ENCODE peak calls at places on chromosomes 11 and 22, in five cellular contexts. X is WTC11, R is testis, M is GM12865, Y is lower leg skin. D is an unnamed sample.

GRCh38 chr11:88246680-88247079 is 71.4 kb upstream of the RAB38 start:
- DNase-seq in R (peak; percentile 44), M (no peak), X (no peak), Y (no peak), D (no peak)

GRCh38 chr22:36253523-36254490 is 874 bp downstream of the APOL1 start:
- DNase-seq in R (peak; percentile 52), M (no peak), Y (no peak), X (no peak), D (no peak)

GRCh38 chr22:29312218-29313125 is 3.0 kb downstream of the RASL10A start:
- DNase-seq in Y (peak; percentile 83), M (no peak), R (no peak), X (no peak), D (peak; percentile 45)

GRCh38 chr11:30143098-30143705 is 87.6 kb upstream of the FSHB start:
- DNase-seq in Y (no peak), X (no peak), M (peak; percentile 43), R (no peak), D (peak; percentile 30)

GRCh38 chr11:44634401-44635281 is 69.2 kb downstream of the CD82 start:
- DNase-seq in M (no peak), Y (peak; percentile 90), X (peak; percentile 80), R (peak; percentile 88), D (peak; percentile 2)

GRCh38 chr11:88651556-88651955 is 314.0 kb upstream of the CTSC start:
- DNase-seq in M (no peak), Y (no peak), X (no peak), R (no peak), D (no peak)

GRCh38 chr11:129856036-129856435 is 39.3 kb downstream of the NFRKB start:
- DNase-seq in Y (peak; percentile 63), M (no peak), X (no peak), R (no peak), D (no peak)

GRCh38 chr11:63804259-63804658 is 9.0 kb upstream of the SPINDOC start:
- DNase-seq in X (no peak), R (no peak), Y (no peak), M (no peak), D (no peak)

GRCh38 chr11:112837162-112837826 is 123.9 kb upstream of the NCAM1 start:
- DNase-seq in R (peak; percentile 43), Y (no peak), M (peak; percentile 8), X (no peak), D (no peak)

GRCh38 chr11:71154406-71154805 is 98.0 kb downstream of the SHANK2 start:
- DNase-seq in R (no peak), M (no peak), Y (peak; percentile 61), X (no peak), D (no peak)

GRCh38 chr11:46917109-46918086 is 952 bp downstream of the LRP4 start:
- DNase-seq in Y (no peak), X (no peak), R (no peak), M (no peak), D (peak; percentile 54)

GRCh38 chr22:32339190-32340012 is 18.3 kb upstream of the RFPL3 start:
- DNase-seq in R (peak; percentile 8), Y (peak; percentile 60), X (no peak), M (no peak), D (no peak)

GRCh38 chr11:124075841-124076571 is 34.9 kb upstream of the OR10G7 start:
- DNase-seq in M (peak; percentile 52), X (peak; percentile 26), Y (no peak), R (peak; percentile 78), D (peak; percentile 27)

GRCh38 chr11:68345776-68346728 is 33.7 kb downstream of the LRP5 start:
- DNase-seq in R (no peak), Y (peak; percentile 92), X (no peak), M (no peak), D (no peak)

GRCh38 chr22:49966716-49967332 is 6.3 kb downstream of the PIM3 start:
- DNase-seq in R (peak; percentile 42), M (no peak), Y (peak; percentile 92), X (peak; percentile 13), D (no peak)

GRCh38 chr11:106133529-106133928 is 56.1 kb downstream of the AASDHPPT start:
- DNase-seq in X (no peak), R (no peak), M (peak; percentile 8), Y (no peak), D (peak; percentile 11)

GRCh38 chr22:45726081-45726480 is 54.4 kb downstream of the ATXN10 start:
- DNase-seq in R (no peak), Y (no peak), M (no peak), X (no peak), D (no peak)

GRCh38 chr11:27437824-27438594 is 34.6 kb downstream of the LGR4 start:
- DNase-seq in R (no peak), Y (no peak), X (no peak), M (no peak), D (no peak)

GRCh38 chr11:120180571-120181445 is 30.0 kb upstream of the OAF start:
- DNase-seq in R (peak; percentile 8), M (no peak), X (no peak), Y (peak; percentile 83), D (no peak)

GRCh38 chr11:115941481-115941993 is 437.3 kb upstream of the CADM1 start:
- DNase-seq in M (peak; percentile 66), R (peak; percentile 27), Y (no peak), X (no peak), D (no peak)

GRCh38 chr22:35631597-35631996 is 14.5 kb upstream of the MB start:
- DNase-seq in Y (no peak), M (peak; percentile 69), X (peak; percentile 81), R (peak; percentile 59), D (peak; percentile 39)

GRCh38 chr11:405323-405975 is 9.3 kb downstream of the SIGIRR start:
- DNase-seq in X (peak; percentile 30), M (no peak), Y (no peak), R (peak; percentile 51), D (no peak)

GRCh38 chr11:27281276-27281675 is 81.7 kb downstream of the CCDC34 start:
- DNase-seq in M (no peak), Y (no peak), X (no peak), R (no peak), D (no peak)

GRCh38 chr11:59582006-59582405 is 33.6 kb downstream of the OSBP start:
- DNase-seq in R (no peak), Y (no peak), X (no peak), M (no peak), D (no peak)

GRCh38 chr22:25637032-25637431 is 72.6 kb downstream of the GRK3 start:
- DNase-seq in M (no peak), X (no peak), R (no peak), Y (no peak), D (no peak)

GRCh38 chr11:110599207-110599606 is 113.0 kb downstream of the ARHGAP20 start:
- DNase-seq in Y (no peak), X (no peak), M (no peak), R (no peak), D (no peak)
- TF ChIP-seq CTCF in Y (no peak), X (no peak), M (no peak), R (no peak), D (no peak)

GRCh38 chr22:26643368-26644100 is 13.9 kb upstream of the MIAT start:
- DNase-seq in M (no peak), Y (no peak), X (no peak), R (no peak), D (no peak)

GRCh38 chr22:26648011-26648497 is 9.3 kb upstream of the MIAT start:
- DNase-seq in R (no peak), M (peak; percentile 24), X (peak; percentile 72), Y (no peak), D (no peak)

GRCh38 chr22:26646158-26646557 is 11.2 kb upstream of the MIAT start:
- DNase-seq in X (no peak), R (no peak), M (no peak), Y (no peak), D (no peak)

DNA sequence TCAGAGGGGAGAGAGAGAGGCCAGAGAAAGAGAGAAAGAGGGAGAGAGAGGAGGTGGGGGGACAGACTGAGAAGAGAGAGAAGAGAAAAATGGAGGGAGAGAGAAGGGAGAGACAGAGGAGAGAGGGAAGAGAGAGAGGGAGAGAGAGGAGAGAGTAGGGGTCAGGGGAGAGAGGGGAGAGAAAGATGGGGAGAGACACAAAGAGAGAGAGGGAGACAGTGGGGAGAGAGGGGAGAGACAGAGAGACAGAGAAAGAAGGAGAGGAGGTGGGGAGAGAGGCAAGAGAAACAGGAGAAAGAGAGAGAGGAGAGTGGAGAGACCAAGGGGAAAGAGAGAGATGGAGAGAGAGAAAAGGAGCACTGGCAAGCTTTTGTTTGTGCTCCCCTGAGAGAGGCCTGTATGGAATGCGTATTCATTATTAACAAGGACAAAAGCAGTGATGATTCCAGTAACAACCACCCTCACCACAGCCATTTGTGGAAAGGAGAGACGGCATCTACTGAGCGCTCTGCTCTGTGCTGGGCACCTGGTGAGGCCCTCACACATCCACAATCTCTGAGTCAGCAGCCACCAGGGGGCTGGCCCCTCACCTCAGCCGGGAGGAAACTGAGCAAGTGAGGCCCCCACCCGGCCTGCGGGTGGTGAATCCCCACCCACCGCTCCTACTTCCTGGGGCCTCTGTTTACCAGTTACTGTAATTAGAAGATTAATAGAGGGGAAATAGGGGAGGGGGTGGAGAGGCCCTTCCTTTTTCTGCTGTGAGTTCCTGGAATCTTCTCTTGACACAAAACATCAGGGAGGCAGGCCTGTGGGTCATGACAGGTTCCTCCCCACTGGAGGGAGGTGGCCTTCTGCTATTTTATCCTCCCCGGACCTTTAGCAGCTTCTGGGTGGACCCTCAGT is 14.7 kb upstream of the MIAT start:
- DNase-seq in Y (no peak), X (peak; percentile 47), M (peak; percentile 65), R (no peak), D (peak; percentile 69)
- TF ChIP-seq CTCF in Y (no peak), X (no peak), M (peak; percentile 35), R (no peak), D (no peak)

GRCh38 chr11:64848779-64849599 is 4.5 kb upstream of the CDC42BPG start:
- DNase-seq in Y (no peak), R (no peak), X (peak; percentile 77), M (peak; percentile 69), D (no peak)
- TF ChIP-seq CTCF in Y (no peak), R (no peak), X (peak; percentile 15), M (no peak), D (peak; percentile 17)

GRCh38 chr11:93016595-93016994 is 47.1 kb downstream of the MTNR1B start:
- DNase-seq in X (no peak), Y (no peak), R (no peak), M (no peak), D (no peak)

GRCh38 chr11:93024376-93024775 is 54.9 kb downstream of the MTNR1B start:
- DNase-seq in M (no peak), X (no peak), R (no peak), Y (no peak), D (no peak)

GRCh38 chr11:93017821-93018690 is 48.6 kb downstream of the MTNR1B start:
- DNase-seq in M (no peak), Y (no peak), X (no peak), R (no peak), D (no peak)

GRCh38 chr11:93025558-93026255 is 56.3 kb downstream of the MTNR1B start:
- DNase-seq in X (no peak), R (no peak), M (no peak), Y (no peak), D (no peak)

GRCh38 chr11:93020248-93021088 is 51.0 kb downstream of the MTNR1B start:
- DNase-seq in Y (no peak), M (no peak), R (no peak), X (no peak), D (no peak)
- TF ChIP-seq CTCF in Y (no peak), M (no peak), R (no peak), X (no peak), D (no peak)

GRCh38 chr11:128735935-128736610 is 42.2 kb downstream of the FLI1 start:
- DNase-seq in X (no peak), Y (no peak), R (no peak), M (peak; percentile 78), D (peak; percentile 53)
- TF ChIP-seq CTCF in X (no peak), Y (no peak), R (no peak), M (peak; percentile 14), D (no peak)

D was measured in GM20000.